ENCODE peak calls at places on chromosomes 2 and 18, in four cellular contexts. S is naive thymus-derived CD4-positive, alpha-beta T cell; U is cardiac muscle cell; C is BE2C. N is an unnamed sample.

GRCh38 chr2:73640537-73640936 is 1.7 kb downstream of the NAT8 start:
- DNase-seq in S (no peak), U (no peak), C (no peak), N (no peak)

GRCh38 chr2:210421916-210422315 is 54.6 kb downstream of the LANCL1 start:
- DNase-seq in S (no peak), U (peak; percentile 71), C (no peak), N (no peak)

GRCh38 chr2:45466045-45466444 is 145.0 kb downstream of the SRBD1 start:
- DNase-seq in S (no peak), U (peak; percentile 27), C (no peak), N (no peak)

GRCh38 chr2:240277073-240277806 is 136.8 kb upstream of the OTOS start:
- DNase-seq in S (no peak), U (no peak), C (no peak), N (no peak)

GRCh38 chr2:201257381-201257940 is 2.9 kb upstream of the CASP8 start:
- DNase-seq in S (peak; percentile 47), U (no peak), C (no peak), N (peak; percentile 66)

GRCh38 chr2:143946436-143947385 is 573.2 kb downstream of the ZEB2 start:
- DNase-seq in S (no peak), U (no peak), C (no peak), N (no peak)

GRCh38 chr2:108215794-108216211 is 24.0 kb upstream of the SULT1C3 start:
- DNase-seq in S (no peak), U (peak; percentile 4), C (no peak), N (no peak)

GRCh38 chr2:152402780-152403388 is 67.9 kb downstream of the FMNL2 start:
- DNase-seq in S (peak; percentile 28), U (no peak), C (no peak), N (no peak)

GRCh38 chr18:79765491-79766245 is 32.1 kb upstream of the KCNG2 start:
- DNase-seq in S (no peak), U (no peak), C (no peak), N (no peak)

GRCh38 chr18:12768622-12769021 is 65.8 kb downstream of the PSMG2 start:
- DNase-seq in S (no peak), U (no peak), C (no peak), N (no peak)

GRCh38 chr18:21803495-21803894 is 62.9 kb downstream of the MIB1 start:
- DNase-seq in S (no peak), U (no peak), C (no peak), N (no peak)

GRCh38 chr2:45275806-45276205 is 266.6 kb upstream of the SIX2 start:
- DNase-seq in S (no peak), U (no peak), C (no peak), N (no peak)

GRCh38 chr2:149819356-149819957 is 231.9 kb upstream of the MMADHC start:
- DNase-seq in S (no peak), U (no peak), C (no peak), N (no peak)

DNA sequence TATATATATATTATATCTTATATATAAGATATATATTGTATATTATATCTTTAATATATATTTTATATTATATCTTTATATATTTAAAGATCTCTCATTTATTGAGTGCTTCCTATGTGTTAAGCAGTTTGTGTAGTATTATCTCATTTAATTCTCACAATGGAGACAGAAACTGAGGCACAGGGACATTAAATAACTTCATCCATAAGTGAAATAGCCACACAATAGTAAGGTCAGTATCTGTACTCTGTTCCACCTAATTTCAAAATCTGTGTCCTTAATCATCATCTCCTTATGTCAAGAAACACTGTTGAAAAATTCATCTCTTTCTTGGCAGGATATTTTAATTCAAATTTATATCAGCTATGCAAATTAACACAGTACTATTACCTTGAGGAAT is 52.8 kb upstream of the CD302 start:
- DNase-seq in S (no peak), U (no peak), C (no peak), N (no peak)
- H3K9me3 ChIP-seq in S (no peaks in the 10 kb centered on the region), U (no peaks in the 10 kb centered on the region), C (no peaks in the 10 kb centered on the region), N (no peaks in the 10 kb centered on the region)

GRCh38 chr18:59266459-59266858 is 6.8 kb downstream of the RAX start:
- DNase-seq in S (no peak), U (no peak), C (no peak), N (no peak)

GRCh38 chr18:59268722-59269562 is 4.3 kb downstream of the RAX start:
- DNase-seq in S (peak; percentile 61), U (peak; percentile 85), C (peak; percentile 57), N (no peak)

GRCh38 chr18:59268127-59268721 is 5.0 kb downstream of the RAX start:
- DNase-seq in S (no peak), U (no peak), C (no peak), N (no peak)

GRCh38 chr18:59266876-59267510 is 6.3 kb downstream of the RAX start:
- DNase-seq in S (no peak), U (no peak), C (no peak), N (no peak)

DNA sequence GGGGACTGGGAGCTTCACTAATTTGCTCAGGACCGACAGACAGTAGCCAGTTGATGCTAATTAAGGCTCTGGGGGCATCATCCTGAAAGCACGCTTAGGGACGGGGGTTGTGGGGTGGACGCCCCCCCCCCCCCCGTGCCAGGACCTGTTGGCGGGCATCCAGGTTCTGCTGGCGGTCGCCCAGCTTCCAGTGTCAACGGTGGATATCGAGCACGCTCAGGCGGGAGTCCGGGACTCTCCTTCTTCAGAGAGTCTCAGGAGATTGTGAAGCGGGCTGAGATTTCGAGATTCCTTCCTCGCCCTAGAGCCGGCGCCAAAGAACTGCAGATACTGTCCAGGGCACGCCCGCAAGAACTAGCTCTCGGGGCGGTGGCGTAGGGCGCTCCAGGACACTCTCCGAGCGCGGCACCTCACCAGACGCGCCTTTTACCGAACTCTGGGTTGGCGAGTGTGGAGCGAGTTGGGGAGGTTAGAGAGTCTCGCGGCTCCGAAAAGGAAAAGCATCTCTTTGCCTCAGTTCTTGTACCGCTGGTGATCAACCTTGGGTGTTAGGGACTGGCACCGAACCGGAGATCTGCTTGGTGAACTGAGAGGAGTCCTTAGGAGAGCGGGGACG is 5.6 kb downstream of the RAX start:
- DNase-seq in S (no peak), U (no peak), C (no peak), N (no peak)
- H3K9me3 ChIP-seq in S (no peaks in the 10 kb centered on the region), U (no peaks in the 10 kb centered on the region), C (no peaks in the 10 kb centered on the region), N (no peaks in the 10 kb centered on the region)

DNA sequence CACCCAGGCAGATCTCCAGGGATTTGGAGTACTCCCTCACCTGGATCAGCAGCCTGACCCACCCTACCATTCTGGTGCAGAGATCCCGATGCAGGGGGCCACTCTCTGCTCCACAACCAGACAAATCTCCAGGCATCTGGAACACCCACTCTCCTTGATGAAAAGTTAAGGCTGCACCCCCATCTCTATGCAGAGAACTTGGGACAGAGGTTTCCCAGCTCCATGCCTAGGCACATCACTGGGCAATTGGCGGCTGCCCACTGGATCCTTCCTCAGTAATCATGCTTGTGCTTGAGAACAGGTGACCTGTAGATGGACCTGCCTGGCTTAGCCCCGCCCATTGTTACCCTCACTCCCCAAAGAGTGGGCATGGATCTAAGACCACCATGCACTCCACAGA is 624.9 kb downstream of the CBLN2 start:
- DNase-seq in S (no peak), U (no peak), C (no peak), N (no peak)
- H3K9me3 ChIP-seq in S (peaks cover 4% of the 10 kb centered on the region), U (no peaks in the 10 kb centered on the region), C (no peaks in the 10 kb centered on the region), N (no peaks in the 10 kb centered on the region)

GRCh38 chr18:14945286-14945685 is 197.3 kb downstream of the ANKRD30B start:
- DNase-seq in S (no peak), U (no peak), C (no peak), N (no peak)
- H3K9me3 ChIP-seq in S (no peaks in the 10 kb centered on the region), U (no peaks in the 10 kb centered on the region), C (no peaks in the 10 kb centered on the region), N (no peaks in the 10 kb centered on the region)